ENCODE peak calls at places on chromosomes 16 and 17, in eight cellular contexts. S, J, B, P, G, O, N and I are unnamed samples.

GRCh38 chr17:77304051-77304745 is 163.4 kb downstream of the SEC14L1 start:
- DNase-seq in S (peak; percentile 54), J (no peak), B (no peak), P (no peak), G (peak; percentile 82), O (no peak), N (no peak), I (no peak)

GRCh38 chr16:73126453-73126853 is 78.5 kb upstream of the ZFHX3 start:
- DNase-seq in S (no peak), J (no peak), B (no peak), P (peak; percentile 65), G (peak; percentile 55), O (peak; percentile 43), N (no peak), I (no peak)

GRCh38 chr17:65389956-65390355 is 171.5 kb downstream of the AXIN2 start:
- DNase-seq in S (no peak), J (no peak), B (no peak), P (peak; percentile 65), G (peak; percentile 89), O (peak; percentile 62), N (no peak), I (peak; percentile 18)

GRCh38 chr16:18832021-18832420 is 30.7 kb upstream of the ARL6IP1 start:
- DNase-seq in S (no peak), J (no peak), B (no peak), P (no peak), G (no peak), O (no peak), N (no peak), I (no peak)

GRCh38 chr17:42679492-42680330 is 1.9 kb downstream of the CCR10 start:
- DNase-seq in S (peak; percentile 86), J (no peak), B (peak; percentile 58), P (no peak), G (peak; percentile 81), O (peak; percentile 57), N (peak; percentile 56), I (no peak)

GRCh38 chr17:14712471-14713075 is 411.7 kb downstream of the HS3ST3B1 start:
- DNase-seq in S (no peak), J (no peak), B (no peak), P (no peak), G (peak; percentile 42), O (no peak), N (no peak), I (no peak)

GRCh38 chr16:11401161-11402050 is 56.1 kb downstream of the RMI2 start:
- DNase-seq in S (no peak), J (no peak), B (no peak), P (no peak), G (no peak), O (no peak), N (no peak), I (no peak)

GRCh38 chr16:89899879-89900481 is 18.7 kb upstream of the MC1R start:
- DNase-seq in S (no peak), J (no peak), B (no peak), P (no peak), G (peak; percentile 43), O (no peak), N (no peak), I (no peak)

GRCh38 chr17:67016039-67016762 is 28.2 kb upstream of the CACNG1 start:
- DNase-seq in S (no peak), J (no peak), B (no peak), P (no peak), G (no peak), O (no peak), N (no peak), I (no peak)

GRCh38 chr17:10337976-10338375 is 34.8 kb downstream of the MYH13 start:
- DNase-seq in S (no peak), J (no peak), B (no peak), P (no peak), G (peak; percentile 63), O (no peak), N (no peak), I (no peak)

GRCh38 chr16:30977502-30977901 is 7.5 kb upstream of the HSD3B7 start:
- DNase-seq in S (no peak), J (no peak), B (no peak), P (no peak), G (no peak), O (no peak), N (no peak), I (no peak)

GRCh38 chr16:20933589-20933988 is 33.0 kb downstream of the LYRM1 start:
- DNase-seq in S (no peak), J (no peak), B (no peak), P (no peak), G (no peak), O (no peak), N (no peak), I (no peak)

GRCh38 chr17:34377078-34377823 is 14.2 kb upstream of the CCL1 start:
- DNase-seq in S (no peak), J (no peak), B (no peak), P (no peak), G (no peak), O (no peak), N (no peak), I (no peak)

GRCh38 chr17:63853260-63853659 is 10.8 kb upstream of the SMARCD2 start:
- DNase-seq in S (no peak), J (no peak), B (no peak), P (no peak), G (no peak), O (no peak), N (no peak), I (no peak)

GRCh38 chr17:65530985-65531507 is 30.4 kb downstream of the AXIN2 start:
- DNase-seq in S (no peak), J (no peak), B (no peak), P (no peak), G (peak; percentile 64), O (peak; percentile 62), N (no peak), I (no peak)